ENCODE peak calls at places on chromosomes 16 and 17, in ten cellular contexts. A is AG09319, H is fibroblast of mammary gland, M is endothelial cell, E is transverse colon, L is gastrocnemius medialis, I is lower lobe of right lung, O is GM10248, C is adrenal gland, N is hepatocyte. S is an unnamed sample.

GRCh38 chr17:66625321-66625767 is 209.6 kb upstream of the CACNG5 start:
- DNase-seq in A (no peak), H (peak), M (no peak), E (no peak), L (no peak), I (no peak), O (no peak), C (no peak), N (peak), S (no peak)

GRCh38 chr17:79316805-79317204 is 242.2 kb downstream of the ENGASE start:
- DNase-seq in A (no peak), H (no peak), M (no peak), E (no peak), L (no peak), I (no peak), O (no peak), C (no peak), N (no peak), S (no peak)

GRCh38 chr16:69535123-69536050 is 30.4 kb upstream of the NFAT5 start:
- DNase-seq in A (no peak), H (peak), M (peak), E (no peak), L (no peak), I (no peak), O (no peak), C (no peak), N (no peak), S (no peak)

GRCh38 chr17:80941743-80942211 is 49.9 kb upstream of the CHMP6 start:
- DNase-seq in A (peak), H (no peak), M (no peak), E (no peak), L (no peak), I (peak), O (no peak), C (no peak), N (no peak), S (no peak)

GRCh38 chr17:58402679-58403078 is 14.7 kb downstream of the RNF43 start:
- DNase-seq in A (no peak), H (no peak), M (no peak), E (no peak), L (no peak), I (no peak), O (no peak), C (no peak), N (no peak), S (no peak)

GRCh38 chr16:66891360-66891759 is 11.0 kb downstream of the PDP2 start:
- DNase-seq in A (no peak), H (no peak), M (no peak), E (no peak), L (no peak), I (no peak), O (no peak), C (no peak), N (no peak), S (no peak)

GRCh38 chr16:67149276-67150057 is 1.3 kb downstream of the B3GNT9 start:
- DNase-seq in A (no peak), H (no peak), M (no peak), E (no peak), L (no peak), I (no peak), O (no peak), C (no peak), N (no peak), S (no peak)

GRCh38 chr17:8705427-8705826 is 39.2 kb downstream of the CCDC42 start:
- DNase-seq in A (no peak), H (no peak), M (no peak), E (no peak), L (no peak), I (no peak), O (no peak), C (no peak), N (no peak), S (no peak)

GRCh38 chr16:84607694-84608093 is 10.2 kb downstream of the COTL1 start:
- DNase-seq in A (no peak), H (no peak), M (no peak), E (peak), L (peak), I (no peak), O (peak), C (no peak), N (no peak), S (no peak)

GRCh38 chr16:22417019-22417418 is 42.6 kb upstream of the CDR2 start:
- DNase-seq in A (no peak), H (no peak), M (no peak), E (no peak), L (no peak), I (no peak), O (no peak), C (no peak), N (no peak), S (no peak)

GRCh38 chr17:15177343-15177742 is 87.8 kb downstream of the PMP22 start:
- DNase-seq in A (no peak), H (no peak), M (no peak), E (no peak), L (no peak), I (no peak), O (no peak), C (no peak), N (no peak), S (no peak)

GRCh38 chr16:17520567-17520966 is 49.8 kb upstream of the XYLT1 start:
- DNase-seq in A (peak), H (peak), M (no peak), E (no peak), L (no peak), I (no peak), O (no peak), C (no peak), N (no peak), S (no peak)

GRCh38 chr16:78005881-78006280 is 16.5 kb upstream of the CLEC3A start:
- DNase-seq in A (no peak), H (peak), M (peak), E (no peak), L (no peak), I (no peak), O (peak), C (no peak), N (no peak), S (no peak)

GRCh38 chr16:19607610-19608280 is 52.2 kb downstream of the VPS35L start:
- DNase-seq in A (peak), H (peak), M (no peak), E (no peak), L (no peak), I (no peak), O (no peak), C (no peak), N (peak), S (no peak)

GRCh38 chr17:79629548-79630049 is 18.7 kb upstream of the RBFOX3 start:
- DNase-seq in A (no peak), H (no peak), M (no peak), E (no peak), L (no peak), I (no peak), O (no peak), C (no peak), N (no peak), S (no peak)

GRCh38 chr16:56346131-56346890 is 79.0 kb downstream of the AMFR start:
- DNase-seq in A (no peak), H (no peak), M (no peak), E (no peak), L (no peak), I (peak), O (no peak), C (no peak), N (no peak), S (no peak)

GRCh38 chr17:40373324-40373723 is 8.8 kb upstream of the GJD3 start:
- DNase-seq in A (no peak), H (peak), M (no peak), E (no peak), L (no peak), I (no peak), O (peak), C (no peak), N (no peak), S (no peak)

GRCh38 chr16:68273459-68273858 is 9.1 kb downstream of the SLC7A6 start:
- DNase-seq in A (no peak), H (no peak), M (no peak), E (no peak), L (no peak), I (no peak), O (no peak), C (no peak), N (no peak), S (no peak)

DNA sequence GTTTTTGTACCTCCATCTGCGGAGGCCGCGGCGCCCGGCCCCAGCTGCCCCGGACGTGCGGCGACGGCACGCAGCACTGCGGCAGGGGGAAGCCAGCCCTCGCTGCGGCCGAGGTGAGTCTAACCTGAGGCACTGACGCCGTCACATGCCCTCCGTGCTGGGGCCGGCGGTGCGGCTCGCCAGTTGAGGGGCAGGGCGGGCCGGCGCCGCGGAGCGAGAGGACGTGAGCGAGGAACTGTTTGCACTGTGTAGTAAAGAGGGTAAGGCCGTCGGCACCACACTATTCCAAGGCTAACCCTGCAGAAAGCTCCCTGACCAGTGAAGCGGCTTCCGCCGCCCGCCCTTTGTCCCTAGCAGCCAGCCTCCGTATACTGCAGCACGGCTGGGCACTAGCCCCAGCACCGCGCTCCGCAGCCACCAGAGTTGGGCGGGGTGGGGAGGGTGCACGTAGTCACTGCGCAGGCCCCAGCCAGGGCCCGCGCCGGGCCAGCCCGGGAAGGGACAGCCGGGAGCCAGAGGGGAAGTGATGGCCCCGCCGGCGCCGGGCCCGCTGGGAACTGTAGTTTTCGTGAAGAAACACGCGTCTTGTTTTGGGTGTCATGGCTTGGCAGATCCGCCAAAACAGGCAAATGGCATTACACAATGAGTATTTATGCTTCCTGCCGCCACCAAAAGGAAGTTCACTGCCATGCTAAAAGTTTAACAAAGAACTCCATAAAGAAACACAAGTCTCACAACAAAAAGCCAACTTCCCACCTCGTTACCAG is 580 bp upstream of the KANSL1 start:
- DNase-seq in A (peak), H (peak), M (peak), E (peak), L (peak), I (peak), O (peak), C (peak), N (peak), S (peak)
- TF ChIP-seq CTCF in A (no peak), H (no peak), M (peak), E (peak), L (peak), I (no peak), O (no peak), C (peak), N (peak), S (peak)

GRCh38 chr17:10357768-10358167 is 15.0 kb downstream of the MYH13 start:
- DNase-seq in A (no peak), H (no peak), M (peak), E (no peak), L (no peak), I (no peak), O (peak), C (peak), N (peak), S (no peak)
- TF ChIP-seq CTCF in A (peak), H (peak), M (peak), E (no peak), L (peak), I (peak), O (peak), C (peak), N (peak), S (peak)

GRCh38 chr16:27428035-27428785 is 26.2 kb downstream of the IL21R start:
- DNase-seq in A (no peak), H (no peak), M (peak), E (no peak), L (no peak), I (no peak), O (peak), C (no peak), N (no peak), S (peak)
- TF ChIP-seq CTCF in A (no peak), H (peak), M (no peak), E (no peak), L (no peak), I (no peak), O (peak), C (no peak), N (no peak), S (no peak)

DNA sequence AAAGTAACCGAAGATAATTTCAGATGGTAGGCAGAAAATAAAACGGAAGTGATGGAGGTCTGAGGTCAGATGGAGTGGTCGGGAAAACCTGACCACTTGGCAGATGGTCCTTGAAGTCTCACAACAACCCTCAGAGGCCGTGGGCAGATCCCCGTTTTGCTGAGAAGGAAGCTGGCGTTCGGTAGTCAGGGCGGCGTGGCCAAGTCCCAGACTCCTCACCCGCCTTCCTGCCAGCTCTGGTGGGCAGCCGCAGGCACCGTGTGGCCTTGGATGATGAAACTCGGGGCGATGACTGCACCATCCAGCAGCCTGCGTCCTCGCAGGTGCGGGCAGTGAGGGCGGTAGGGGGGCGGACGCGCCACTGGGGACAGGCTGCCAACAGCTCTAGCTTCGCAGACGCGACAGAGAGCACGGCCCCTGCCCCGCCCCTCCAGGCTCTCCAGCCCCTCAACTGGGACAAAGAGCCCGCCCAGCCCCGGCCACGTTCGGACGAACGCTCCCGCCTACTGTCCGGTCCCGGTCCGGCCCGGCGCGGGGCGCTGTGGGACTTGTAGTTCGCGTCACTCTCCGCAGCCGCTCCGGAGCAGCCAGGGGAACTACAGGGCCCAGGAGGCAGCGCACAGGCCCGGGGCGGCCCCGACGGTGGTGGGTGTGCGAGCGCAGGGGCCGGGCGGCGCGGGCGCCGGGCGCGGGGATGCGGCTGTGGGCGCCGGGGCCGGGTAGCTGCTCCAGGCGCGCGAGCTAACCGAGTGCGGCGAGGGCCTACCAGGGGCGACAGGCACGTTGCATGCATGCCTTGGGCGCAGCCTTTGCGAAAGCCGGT is at the start of gene GPT2:
- DNase-seq in A (peak), H (peak), M (peak), E (peak), L (peak), I (peak), O (peak), C (peak), N (peak), S (peak)
- TF ChIP-seq CTCF in A (no peak), H (no peak), M (no peak), E (peak), L (peak), I (peak), O (no peak), C (no peak), N (no peak), S (no peak)

GRCh38 chr17:28878981-28879380 is 18.6 kb downstream of the FLOT2 start:
- DNase-seq in A (no peak), H (peak), M (peak), E (no peak), L (no peak), I (no peak), O (peak), C (peak), N (peak), S (no peak)
- TF ChIP-seq CTCF in A (peak), H (peak), M (peak), E (peak), L (peak), I (no peak), O (peak), C (peak), N (peak), S (no peak)

GRCh38 chr16:8644513-8645140 is 23.1 kb downstream of the METTL22 start:
- DNase-seq in A (no peak), H (no peak), M (no peak), E (no peak), L (no peak), I (peak), O (no peak), C (peak), N (no peak), S (no peak)
- TF ChIP-seq CTCF in A (no peak), H (no peak), M (no peak), E (no peak), L (no peak), I (peak), O (no peak), C (no peak), N (no peak), S (no peak)

GRCh38 chr16:29807426-29808218 is 1.3 kb downstream of the MAZ start:
- DNase-seq in A (peak), H (peak), M (peak), E (peak), L (peak), I (peak), O (peak), C (peak), N (peak), S (peak)
- TF ChIP-seq CTCF in A (peak), H (peak), M (peak), E (peak), L (peak), I (peak), O (peak), C (peak), N (peak), S (peak)

DNA sequence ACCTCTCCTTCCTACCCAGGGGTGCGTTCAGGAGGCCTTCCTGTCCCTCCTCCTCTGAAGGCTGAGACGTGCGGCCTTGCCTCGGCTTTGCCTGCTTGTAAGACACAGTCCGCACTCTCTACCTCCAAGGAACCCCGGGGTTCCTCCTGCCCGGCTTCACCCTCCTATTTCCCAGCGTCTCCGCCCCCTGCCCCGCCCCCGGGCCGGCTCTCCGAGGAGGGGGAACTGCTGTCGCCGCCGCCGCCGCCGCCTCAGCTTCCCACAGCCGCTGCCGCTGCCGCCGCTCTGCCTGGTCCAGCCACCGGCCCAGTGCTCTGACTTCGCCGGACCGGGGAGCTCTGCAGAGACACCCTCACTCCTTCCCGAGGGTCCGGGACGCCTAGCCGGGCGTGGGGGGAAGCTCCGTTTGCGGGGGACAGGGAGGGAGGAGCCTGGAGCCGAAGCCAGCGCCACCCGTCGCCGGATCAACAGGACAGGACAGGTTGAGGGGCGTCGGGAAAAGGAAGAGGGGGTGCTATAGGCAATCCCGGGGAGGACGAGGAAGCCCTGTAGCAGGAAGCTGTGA is 1.2 kb upstream of the FGF11 start:
- DNase-seq in A (no peak), H (no peak), M (peak), E (peak), L (peak), I (peak), O (peak), C (peak), N (peak), S (peak)
- TF ChIP-seq CTCF in A (no peak), H (no peak), M (no peak), E (no peak), L (no peak), I (no peak), O (no peak), C (no peak), N (no peak), S (no peak)

DNA sequence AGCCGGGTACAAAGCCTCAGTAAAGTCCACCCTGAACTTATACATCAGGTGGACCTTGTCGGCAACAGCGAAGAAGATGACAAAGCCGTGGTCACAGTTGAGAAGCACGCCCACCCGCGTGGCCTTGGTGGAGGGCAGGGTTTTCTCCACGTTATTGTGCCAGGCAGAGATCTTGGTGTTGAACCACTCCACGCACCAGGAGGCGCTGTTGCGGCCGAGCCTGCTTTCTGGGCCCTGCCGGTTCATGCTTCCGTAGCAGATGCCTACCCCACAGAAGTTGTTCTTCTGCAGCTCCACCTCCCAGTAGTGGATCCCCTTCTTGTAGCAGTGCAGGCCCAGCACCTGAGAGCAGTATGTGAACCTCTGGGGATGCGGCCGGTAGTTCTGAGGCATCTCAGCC is 22.1 kb downstream of the TRIM25 start:
- DNase-seq in A (no peak), H (no peak), M (peak), E (peak), L (no peak), I (peak), O (no peak), C (peak), N (no peak), S (peak)
- TF ChIP-seq CTCF in A (peak), H (peak), M (peak), E (peak), L (peak), I (peak), O (no peak), C (peak), N (no peak), S (peak)